ENCODE peak calls at places on chromosomes 4 and X, in eight cellular contexts. One of them, this sample, is unnamed.

GRCh38 chr4:87896020-87896621 is 63.4 kb downstream of the MEPE start:
- DNase-seq in nephron progenitor cell: peak; percentile 5
- DNase-seq in GM04504: peak; percentile 32
- DNase-seq in lower lobe of right lung: peak; percentile 53
- DNase-seq in stimulated activated CD4-positive, alpha-beta T cell treated with anti-CD3 and anti-CD28 coated beads, Interleukin-1b, Interleukin-23, amount 100 ng/mL, for 1 hour: no peak
- DNase-seq in H4: peak; percentile 87
- DNase-seq in midbrain: no peak
- DNase-seq in lung: peak; percentile 38
- DNase-seq in this sample: peak; percentile 74

GRCh38 chrX:12999422-12999821 is 24.5 kb downstream of the TMSB4X start:
- DNase-seq in nephron progenitor cell: no peak
- DNase-seq in GM04504: no peak
- DNase-seq in lower lobe of right lung: no peak
- DNase-seq in stimulated activated CD4-positive, alpha-beta T cell treated with anti-CD3 and anti-CD28 coated beads, Interleukin-1b, Interleukin-23, amount 100 ng/mL, for 1 hour: no peak
- DNase-seq in H4: no peak
- DNase-seq in midbrain: no peak
- DNase-seq in lung: no peak
- DNase-seq in this sample: no peak

GRCh38 chr4:183876268-183876934 is 28.7 kb upstream of the STOX2 start:
- DNase-seq in nephron progenitor cell: no peak
- DNase-seq in GM04504: no peak
- DNase-seq in lower lobe of right lung: peak; percentile 88
- DNase-seq in stimulated activated CD4-positive, alpha-beta T cell treated with anti-CD3 and anti-CD28 coated beads, Interleukin-1b, Interleukin-23, amount 100 ng/mL, for 1 hour: no peak
- DNase-seq in H4: peak; percentile 96
- DNase-seq in midbrain: peak; percentile 32
- DNase-seq in lung: peak; percentile 77
- DNase-seq in this sample: peak; percentile 84

GRCh38 chrX:153827903-153828302 is 2.4 kb downstream of the PDZD4 start:
- DNase-seq in nephron progenitor cell: no peak
- DNase-seq in GM04504: no peak
- DNase-seq in lower lobe of right lung: no peak
- DNase-seq in stimulated activated CD4-positive, alpha-beta T cell treated with anti-CD3 and anti-CD28 coated beads, Interleukin-1b, Interleukin-23, amount 100 ng/mL, for 1 hour: no peak
- DNase-seq in H4: no peak
- DNase-seq in midbrain: no peak
- DNase-seq in lung: no peak
- DNase-seq in this sample: no peak

GRCh38 chr4:128424524-128425195 is 137.0 kb upstream of the PGRMC2 start:
- DNase-seq in nephron progenitor cell: no peak
- DNase-seq in GM04504: peak; percentile 5
- DNase-seq in lower lobe of right lung: no peak
- DNase-seq in stimulated activated CD4-positive, alpha-beta T cell treated with anti-CD3 and anti-CD28 coated beads, Interleukin-1b, Interleukin-23, amount 100 ng/mL, for 1 hour: no peak
- DNase-seq in H4: no peak
- DNase-seq in midbrain: no peak
- DNase-seq in lung: no peak
- DNase-seq in this sample: peak; percentile 47

GRCh38 chr4:138163171-138163570 is 79.0 kb downstream of the SLC7A11 start:
- DNase-seq in nephron progenitor cell: no peak
- DNase-seq in GM04504: no peak
- DNase-seq in lower lobe of right lung: no peak
- DNase-seq in stimulated activated CD4-positive, alpha-beta T cell treated with anti-CD3 and anti-CD28 coated beads, Interleukin-1b, Interleukin-23, amount 100 ng/mL, for 1 hour: no peak
- DNase-seq in H4: no peak
- DNase-seq in midbrain: no peak
- DNase-seq in lung: no peak
- DNase-seq in this sample: no peak

GRCh38 chr4:179095585-179096228 is 1653.5 kb upstream of the AGA start:
- DNase-seq in nephron progenitor cell: peak; percentile 75
- DNase-seq in GM04504: no peak
- DNase-seq in lower lobe of right lung: no peak
- DNase-seq in stimulated activated CD4-positive, alpha-beta T cell treated with anti-CD3 and anti-CD28 coated beads, Interleukin-1b, Interleukin-23, amount 100 ng/mL, for 1 hour: no peak
- DNase-seq in H4: peak; percentile 4
- DNase-seq in midbrain: no peak
- DNase-seq in lung: no peak
- DNase-seq in this sample: no peak

GRCh38 chrX:55480390-55481062 is 9.1 kb downstream of the USP51 start:
- DNase-seq in nephron progenitor cell: no peak
- DNase-seq in GM04504: no peak
- DNase-seq in lower lobe of right lung: no peak
- DNase-seq in stimulated activated CD4-positive, alpha-beta T cell treated with anti-CD3 and anti-CD28 coated beads, Interleukin-1b, Interleukin-23, amount 100 ng/mL, for 1 hour: no peak
- DNase-seq in H4: no peak
- DNase-seq in midbrain: no peak
- DNase-seq in lung: no peak
- DNase-seq in this sample: no peak

GRCh38 chr4:87489678-87490077 is 39.5 kb downstream of the SPARCL1 start:
- DNase-seq in nephron progenitor cell: no peak
- DNase-seq in GM04504: peak; percentile 10
- DNase-seq in lower lobe of right lung: no peak
- DNase-seq in stimulated activated CD4-positive, alpha-beta T cell treated with anti-CD3 and anti-CD28 coated beads, Interleukin-1b, Interleukin-23, amount 100 ng/mL, for 1 hour: no peak
- DNase-seq in H4: no peak
- DNase-seq in midbrain: no peak
- DNase-seq in lung: no peak
- DNase-seq in this sample: no peak

GRCh38 chrX:19514791-19515614 is at the start of gene MAP3K15:
- DNase-seq in nephron progenitor cell: peak; percentile 56
- DNase-seq in GM04504: no peak
- DNase-seq in lower lobe of right lung: peak; percentile 59
- DNase-seq in stimulated activated CD4-positive, alpha-beta T cell treated with anti-CD3 and anti-CD28 coated beads, Interleukin-1b, Interleukin-23, amount 100 ng/mL, for 1 hour: no peak
- DNase-seq in H4: peak; percentile 31
- DNase-seq in midbrain: no peak
- DNase-seq in lung: peak; percentile 32
- DNase-seq in this sample: no peak

GRCh38 chrX:78997870-78998558 is 52.8 kb downstream of the P2RY10 start:
- DNase-seq in nephron progenitor cell: no peak
- DNase-seq in GM04504: no peak
- DNase-seq in lower lobe of right lung: no peak
- DNase-seq in stimulated activated CD4-positive, alpha-beta T cell treated with anti-CD3 and anti-CD28 coated beads, Interleukin-1b, Interleukin-23, amount 100 ng/mL, for 1 hour: no peak
- DNase-seq in H4: no peak
- DNase-seq in midbrain: no peak
- DNase-seq in lung: no peak
- DNase-seq in this sample: no peak

GRCh38 chrX:96791559-96791958 is 92.1 kb upstream of the RPA4 start:
- DNase-seq in nephron progenitor cell: no peak
- DNase-seq in GM04504: peak; percentile 24
- DNase-seq in lower lobe of right lung: no peak
- DNase-seq in stimulated activated CD4-positive, alpha-beta T cell treated with anti-CD3 and anti-CD28 coated beads, Interleukin-1b, Interleukin-23, amount 100 ng/mL, for 1 hour: no peak
- DNase-seq in H4: no peak
- DNase-seq in midbrain: no peak
- DNase-seq in lung: no peak
- DNase-seq in this sample: no peak

GRCh38 chrX:2423293-2423692 is 77.5 kb downstream of the DHRSX start:
- DNase-seq in nephron progenitor cell: no peak
- DNase-seq in GM04504: no peak
- DNase-seq in lower lobe of right lung: no peak
- DNase-seq in stimulated activated CD4-positive, alpha-beta T cell treated with anti-CD3 and anti-CD28 coated beads, Interleukin-1b, Interleukin-23, amount 100 ng/mL, for 1 hour: no peak
- DNase-seq in H4: no peak
- DNase-seq in midbrain: no peak
- DNase-seq in lung: no peak
- DNase-seq in this sample: peak; percentile 86